ENCODE peak calls at places on chromosomes 7 and 10, in four cellular contexts. I, X, P and H are unnamed samples.

GRCh38 chr7:135979674-135980660 is 2.8 kb upstream of the MTPN start:
- DNase-seq in P (no peak), X (no peak), I (peak), H (no peak)

GRCh38 chr10:27449571-27449970 is 54.5 kb upstream of the RAB18 start:
- DNase-seq in X (no peak), P (no peak), I (no peak), H (no peak)

GRCh38 chr7:74502216-74502891 is 48.6 kb downstream of the GTF2IRD1 start:
- DNase-seq in I (no peak), P (no peak), X (no peak), H (no peak)

GRCh38 chr10:49028639-49029038 is 86.7 kb downstream of the VSTM4 start:
- DNase-seq in P (no peak), X (no peak), I (no peak), H (no peak)

GRCh38 chr10:12538596-12538995 is 189.2 kb downstream of the CAMK1D start:
- DNase-seq in P (peak), I (no peak), X (no peak), H (no peak)

GRCh38 chr7:105589221-105590077 is 8.2 kb upstream of the EFCAB10 start:
- DNase-seq in I (peak), P (no peak), X (peak), H (peak)

GRCh38 chr10:5898163-5898562 is 8.1 kb downstream of the FBH1 start:
- DNase-seq in I (no peak), X (no peak), P (no peak), H (no peak)

GRCh38 chr7:110407706-110408105 is 683.2 kb upstream of the LRRN3 start:
- DNase-seq in P (no peak), I (peak), X (no peak), H (no peak)

DNA sequence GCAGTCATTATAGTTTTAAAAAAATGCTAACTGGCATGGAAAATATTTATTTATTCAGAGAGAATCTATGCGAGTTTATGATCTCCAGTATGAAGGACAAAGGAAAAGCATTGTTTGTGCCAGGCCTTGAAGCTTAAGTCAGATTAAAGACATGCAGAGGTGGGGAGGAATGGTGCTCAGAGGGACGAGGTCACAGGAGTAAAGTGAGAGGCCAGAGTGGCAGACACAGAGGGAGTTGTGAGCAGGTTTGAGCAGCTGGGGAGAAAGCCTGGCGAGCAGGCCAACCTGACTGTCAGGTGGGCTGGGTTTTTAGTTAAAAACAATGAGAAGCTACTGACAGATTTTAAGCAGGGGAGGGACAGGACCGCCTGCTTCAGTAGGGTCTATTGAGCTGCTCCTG is 6.8 kb upstream of the CCNY start:
- DNase-seq in X (peak), I (no peak), P (no peak), H (peak)
- H3K56ac ChIP-seq in X (no peak), I (no peak), P (no peak), H (no peak)

DNA sequence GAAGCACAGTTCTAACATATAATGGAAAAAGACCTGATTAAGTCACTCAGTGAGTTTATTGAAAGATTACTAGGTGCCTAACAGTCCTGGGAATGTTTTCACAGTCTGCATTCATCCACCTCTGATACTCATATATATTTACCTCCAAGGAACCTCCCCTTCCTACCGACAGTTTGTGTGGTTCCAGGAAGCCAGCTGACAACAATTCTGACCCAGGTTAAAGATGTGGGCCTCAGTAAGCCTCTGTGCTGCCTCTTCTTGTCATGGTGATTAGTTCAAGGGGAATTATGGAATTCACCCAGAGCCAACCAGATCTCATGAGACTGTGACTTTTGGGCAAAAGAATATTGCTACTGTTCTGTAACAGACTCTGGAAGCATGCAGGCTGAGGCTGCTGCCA is 186.8 kb downstream of the NXPH1 start:
- DNase-seq in I (no peak), X (no peak), P (no peak), H (no peak)
- H3K27ac ChIP-seq in I (no peak), X (no peak), P (no peak), H (no peak)

GRCh38 chr7:19390795-19391194 is 245.6 kb upstream of the FERD3L start:
- DNase-seq in X (no peak), P (no peak), I (no peak), H (no peak)
- H3K56ac ChIP-seq in X (no peak), P (no peak), I (no peak), H (no peak)

GRCh38 chr10:113739031-113739430 is 12.5 kb upstream of the PLEKHS1 start:
- DNase-seq in P (no peak), X (no peak), I (no peak), H (no peak)

GRCh38 chr10:113742466-113742865 is 9.0 kb upstream of the PLEKHS1 start:
- DNase-seq in P (no peak), X (no peak), I (no peak), H (no peak)

GRCh38 chr10:113739577-113739976 is 11.9 kb upstream of the PLEKHS1 start:
- DNase-seq in P (no peak), X (no peak), I (no peak), H (no peak)

GRCh38 chr10:113743594-113743993 is 7.9 kb upstream of the PLEKHS1 start:
- DNase-seq in X (no peak), I (no peak), P (no peak), H (no peak)

DNA sequence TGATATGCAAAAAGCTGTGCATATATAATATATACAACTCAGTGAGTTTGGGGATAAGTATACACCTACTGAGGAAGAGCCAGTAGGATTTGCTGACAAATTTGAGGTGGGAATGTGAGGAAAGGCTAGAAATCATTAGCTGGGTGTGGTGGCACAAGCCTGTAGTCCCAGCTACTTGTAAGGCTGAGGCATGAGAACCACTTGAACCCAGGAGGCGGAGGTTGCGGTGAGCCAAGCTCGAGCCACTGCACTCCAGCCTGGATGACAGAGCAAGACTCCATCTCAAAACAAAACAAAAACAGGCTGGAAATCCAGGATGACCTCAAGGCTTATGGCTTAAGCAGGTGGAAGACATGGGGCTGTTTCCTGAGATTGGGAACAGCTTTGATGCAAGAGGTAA is 10.6 kb upstream of the PLEKHS1 start:
- DNase-seq in I (no peak), P (no peak), X (no peak), H (no peak)
- H3K27ac ChIP-seq in I (no peak), P (no peak), X (no peak), H (no peak)